ENCODE peak calls at places on chromosomes 4 and X, in nine cellular contexts. M is lung, W is GM23248, F is foreskin keratinocyte, T is upper lobe of right lung, B is OCI-LY7, L is transverse colon, N is caudate nucleus, E is MM.1S. Q is an unnamed sample.

GRCh38 chr4:88211473-88212252 is 53.2 kb upstream of the ABCG2 start:
- DNase-seq in F (peak), B (peak), M (peak), T (no peak), E (peak), W (peak), L (peak), N (no peak), Q (no peak)

GRCh38 chrX:19513383-19513782 is 1.9 kb downstream of the MAP3K15 start:
- DNase-seq in N (no peak), E (no peak), L (no peak), T (no peak), M (peak), F (peak), W (no peak), B (no peak), Q (no peak)

GRCh38 chr4:78809928-78810835 is 34.0 kb downstream of the BMP2K start:
- DNase-seq in N (no peak), M (no peak), F (peak), E (no peak), W (no peak), B (no peak), L (no peak), T (no peak), Q (no peak)

GRCh38 chr4:87839309-87839946 is 6.7 kb downstream of the MEPE start:
- DNase-seq in N (no peak), M (no peak), B (peak), W (peak), F (no peak), E (peak), T (no peak), L (no peak), Q (no peak)

GRCh38 chr4:72677886-72678285 is 108.9 kb upstream of the ADAMTS3 start:
- DNase-seq in W (no peak), L (no peak), N (no peak), B (no peak), E (no peak), T (no peak), M (no peak), F (no peak), Q (no peak)

GRCh38 chr4:16090306-16090705 is 6.5 kb upstream of the PROM1 start:
- DNase-seq in W (no peak), E (no peak), L (no peak), N (no peak), M (no peak), F (peak), T (no peak), B (no peak), Q (no peak)

GRCh38 chr4:68209003-68209402 is 36.5 kb downstream of the TMPRSS11B start:
- DNase-seq in F (peak), B (no peak), N (no peak), L (no peak), T (no peak), E (no peak), M (no peak), W (peak), Q (no peak)

GRCh38 chr4:8336412-8337075 is 67.0 kb downstream of the HTRA3 start:
- DNase-seq in F (peak), L (no peak), N (no peak), M (no peak), E (no peak), T (no peak), B (no peak), W (peak), Q (no peak)

GRCh38 chrX:153669174-153669890 is 4.3 kb downstream of the PNCK start:
- DNase-seq in E (peak), N (no peak), F (no peak), B (peak), L (no peak), T (peak), W (peak), M (no peak), Q (no peak)

GRCh38 chr4:140103676-140104075 is 50.3 kb downstream of the MAML3 start:
- DNase-seq in N (no peak), M (no peak), B (peak), L (no peak), W (peak), E (no peak), T (no peak), F (peak), Q (no peak)

GRCh38 chrX:72394518-72395163 is 88.9 kb upstream of the CITED1 start:
- DNase-seq in L (no peak), E (no peak), T (no peak), N (no peak), B (no peak), W (peak), M (no peak), F (no peak), Q (no peak)

GRCh38 chrX:39174761-39175417 is 373.6 kb downstream of the MID1IP1 start:
- DNase-seq in L (peak), M (no peak), W (peak), N (no peak), B (no peak), F (no peak), T (no peak), E (peak), Q (no peak)

GRCh38 chrX:129690435-129690834 is 35.7 kb upstream of the APLN start:
- DNase-seq in F (no peak), B (no peak), T (no peak), E (no peak), W (peak), M (peak), L (no peak), N (no peak), Q (no peak)

GRCh38 chr4:115711575-115711974 is 598.2 kb upstream of the NDST4 start:
- DNase-seq in L (no peak), E (peak), T (no peak), W (no peak), B (no peak), N (no peak), F (peak), M (no peak), Q (no peak)

GRCh38 chr4:147581601-147582350 is 35.4 kb upstream of the TMEM184C start:
- DNase-seq in F (peak), M (no peak), L (no peak), B (no peak), E (no peak), N (no peak), T (no peak), W (peak), Q (no peak)

GRCh38 chr4:142614621-142615323 is 231.3 kb downstream of the INPP4B start:
- DNase-seq in B (no peak), M (no peak), L (no peak), N (no peak), T (no peak), W (peak), E (no peak), F (peak), Q (no peak)

GRCh38 chrX:115023139-115023538 is 5.7 kb upstream of the IL13RA2 start:
- DNase-seq in N (no peak), B (no peak), M (no peak), W (peak), L (no peak), E (no peak), T (no peak), F (peak), Q (no peak)

GRCh38 chrX:148069759-148070503 is 88.8 kb downstream of the FMR1NB start:
- DNase-seq in W (no peak), L (no peak), B (peak), T (no peak), N (no peak), M (no peak), E (no peak), F (no peak), Q (no peak)

GRCh38 chr4:32226201-32226600 is 1506.0 kb downstream of the PCDH7 start:
- DNase-seq in W (no peak), F (no peak), M (no peak), N (no peak), E (no peak), T (no peak), L (no peak), B (no peak), Q (no peak)

GRCh38 chr4:176034498-176034897 is 31.1 kb upstream of the WDR17 start:
- DNase-seq in L (no peak), T (no peak), E (peak), B (peak), N (peak), W (peak), F (peak), M (no peak), Q (no peak)

GRCh38 chr4:1797861-1798529 is 4.9 kb downstream of the FGFR3 start:
- DNase-seq in E (no peak), T (no peak), B (no peak), M (no peak), N (peak), L (no peak), W (no peak), F (no peak), Q (no peak)

GRCh38 chrX:130118396-130118795 is 8.1 kb upstream of the ELF4 start:
- DNase-seq in B (no peak), E (no peak), W (peak), L (no peak), F (peak), M (no peak), N (no peak), T (no peak), Q (no peak)

GRCh38 chr4:187887886-187888285 is 107.7 kb upstream of the ZFP42 start:
- DNase-seq in W (no peak), F (no peak), M (no peak), T (no peak), E (no peak), N (no peak), L (no peak), B (no peak), Q (no peak)

GRCh38 chr4:20386906-20387305 is 135.2 kb downstream of the SLIT2 start:
- DNase-seq in W (no peak), E (no peak), B (no peak), T (no peak), M (no peak), L (no peak), N (no peak), F (no peak), Q (no peak)
- H3K27ac ChIP-seq in W (no peak), E (no peak), B (no peak), T (no peak), M (no peak), L (no peak), N (no peak), F (no peak), Q (no peak)

GRCh38 chr4:53595204-53595603 is 3.9 kb upstream of the LNX1 start:
- DNase-seq in T (no peak), B (no peak), W (no peak), M (no peak), F (peak), N (no peak), E (no peak), L (no peak), Q (no peak)
- H3K27ac ChIP-seq in T (no peak), B (no peak), W (no peak), M (no peak), F (peak), N (no peak), E (no peak), L (no peak), Q (no peak)

GRCh38 chr4:11037637-11038036 is 353.1 kb upstream of the CLNK start:
- DNase-seq in L (no peak), B (no peak), M (no peak), W (no peak), T (no peak), E (no peak), N (no peak), F (no peak), Q (no peak)

GRCh38 chr4:11042760-11043159 is 358.2 kb upstream of the CLNK start:
- DNase-seq in E (no peak), N (no peak), F (no peak), T (no peak), L (no peak), M (no peak), B (no peak), W (no peak), Q (no peak)

GRCh38 chr4:11039494-11040142 is 355.1 kb upstream of the CLNK start:
- DNase-seq in T (no peak), W (no peak), E (no peak), N (no peak), B (no peak), F (no peak), M (no peak), L (no peak), Q (no peak)
- H3K27ac ChIP-seq in T (no peak), W (no peak), E (no peak), N (no peak), B (no peak), F (no peak), M (no peak), L (no peak), Q (no peak)

GRCh38 chr4:59243038-59243437 is 1957.1 kb upstream of the ADGRL3 start:
- DNase-seq in T (no peak), B (no peak), W (no peak), E (no peak), F (no peak), L (no peak), N (no peak), M (no peak), Q (no peak)

GRCh38 chr4:59238212-59238611 is 1961.9 kb upstream of the ADGRL3 start:
- DNase-seq in T (no peak), E (no peak), W (no peak), L (no peak), M (no peak), N (no peak), F (no peak), B (no peak), Q (no peak)

GRCh38 chr4:59240030-59240429 is 1960.1 kb upstream of the ADGRL3 start:
- DNase-seq in T (no peak), W (no peak), B (no peak), N (no peak), E (no peak), L (no peak), M (no peak), F (no peak), Q (no peak)
- H3K27ac ChIP-seq in T (no peak), W (no peak), B (no peak), N (no peak), E (no peak), L (no peak), M (no peak), F (no peak), Q (no peak)

GRCh38 chr4:6269651-6270511 is at the start of gene WFS1:
- DNase-seq in F (peak), M (peak), L (peak), B (peak), N (peak), E (peak), W (peak), T (peak), Q (peak)
- H3K27ac ChIP-seq in F (no peak), M (peak), L (peak), B (peak), N (peak), E (no peak), W (no peak), T (peak), Q (peak)

DNA sequence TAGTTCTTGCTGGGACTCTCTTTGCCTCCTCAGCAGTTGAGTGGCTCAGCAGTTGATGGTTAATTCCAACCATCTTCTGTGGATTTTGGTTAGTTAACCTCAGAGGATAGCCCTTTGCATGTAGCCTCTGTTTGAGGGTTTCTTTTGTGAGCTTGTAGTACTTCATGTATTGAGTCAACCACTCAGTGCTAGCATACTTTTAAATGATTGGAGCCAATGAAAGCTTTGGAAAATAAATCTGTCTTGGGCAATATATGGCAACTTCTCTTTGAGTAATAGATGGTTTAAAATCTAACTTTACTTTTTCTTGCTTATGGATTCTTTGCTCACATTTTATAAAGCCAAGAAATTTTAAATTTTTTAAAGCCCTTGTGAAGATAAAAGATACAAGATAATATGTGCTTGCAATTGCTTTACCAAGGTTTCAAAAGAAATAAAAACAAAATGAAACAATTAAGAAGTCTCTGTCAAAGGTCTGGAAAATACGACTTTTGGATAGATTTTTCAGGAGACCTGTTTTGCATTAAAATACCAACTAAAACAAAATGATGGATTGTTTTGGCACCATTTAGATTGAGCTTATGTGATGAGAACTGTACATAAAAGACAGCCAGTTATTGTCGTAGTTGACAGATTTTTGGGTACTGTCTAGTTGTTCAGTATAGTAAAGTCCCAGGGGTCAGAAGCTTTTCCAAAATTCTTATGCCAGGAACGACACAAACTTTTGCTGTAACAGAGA is 181.8 kb downstream of the SPRY1 start:
- DNase-seq in T (no peak), L (no peak), E (no peak), W (no peak), M (no peak), B (no peak), N (no peak), F (no peak), Q (no peak)
- H3K27ac ChIP-seq in T (no peak), L (no peak), E (no peak), W (no peak), M (no peak), B (no peak), N (no peak), F (no peak), Q (no peak)

GRCh38 chr4:185577592-185577940 is 42.3 kb upstream of the PDLIM3 start:
- DNase-seq in M (no peak), L (no peak), W (no peak), F (no peak), T (no peak), N (no peak), B (no peak), E (no peak), Q (no peak)

GRCh38 chr4:185573651-185574199 is 38.4 kb upstream of the PDLIM3 start:
- DNase-seq in M (no peak), F (peak), E (no peak), W (peak), T (no peak), B (no peak), N (no peak), L (no peak), Q (no peak)

GRCh38 chr4:185576314-185576713 is 41.0 kb upstream of the PDLIM3 start:
- DNase-seq in W (no peak), F (no peak), T (no peak), M (no peak), E (no peak), N (no peak), B (no peak), L (no peak), Q (no peak)

GRCh38 chr4:185578284-185578683 is 43.0 kb upstream of the PDLIM3 start:
- DNase-seq in B (no peak), L (no peak), M (no peak), W (no peak), T (no peak), F (no peak), E (no peak), N (no peak), Q (no peak)

DNA sequence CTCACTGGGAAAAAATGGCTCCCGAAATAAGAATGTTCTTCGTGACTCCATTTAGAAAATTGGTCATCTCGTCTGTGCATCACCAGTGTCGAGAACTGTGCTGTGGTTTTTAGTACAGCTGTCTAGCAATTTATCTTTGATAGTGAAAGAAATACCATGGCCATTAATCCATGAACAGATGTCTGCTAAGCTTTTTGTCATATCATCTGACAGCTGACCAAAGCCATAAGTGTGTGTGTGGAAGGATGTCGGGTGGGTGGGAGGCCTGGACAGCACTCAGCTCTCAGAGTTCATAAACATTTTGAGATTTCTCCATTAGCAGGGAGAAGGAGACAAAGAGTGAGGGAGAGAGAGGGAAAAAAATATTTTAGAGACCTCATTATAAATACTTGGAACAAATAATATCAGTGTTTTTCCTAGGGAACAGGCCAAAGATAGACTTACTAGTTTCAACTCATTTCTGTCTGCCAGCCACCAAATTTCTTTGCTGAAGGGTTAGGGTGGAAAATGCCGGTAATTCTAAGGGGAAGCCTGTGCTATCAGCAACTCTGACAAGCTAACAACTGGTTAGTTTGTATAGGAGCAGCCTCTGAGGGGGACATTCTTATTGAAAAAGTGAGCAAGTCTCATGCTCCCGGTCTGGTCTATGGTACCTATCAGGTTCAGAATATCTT is 41.7 kb upstream of the PDLIM3 start:
- DNase-seq in W (no peak), L (no peak), B (no peak), M (no peak), T (no peak), F (no peak), E (no peak), N (no peak), Q (no peak)
- H3K27ac ChIP-seq in W (no peak), L (peak), B (no peak), M (peak), T (peak), F (no peak), E (no peak), N (no peak), Q (no peak)